ENCODE peak calls at places on chromosomes 1 and 21, in seven cellular contexts. A, H, R, E, U, V and Y are unnamed samples.

GRCh38 chr1:232110281-232111090 is 483.9 kb downstream of the DISC1 start:
- DNase-seq in A (no peak), R (peak), E (no peak), H (no peak), U (no peak), V (peak), Y (no peak)

GRCh38 chr1:15122331-15122730 is 31.2 kb upstream of the TMEM51 start:
- DNase-seq in E (no peak), U (no peak), R (peak), H (no peak), A (no peak), V (no peak), Y (no peak)

GRCh38 chr1:153768316-153769126 is 6.7 kb upstream of the SLC27A3 start:
- DNase-seq in A (no peak), V (no peak), R (no peak), E (no peak), U (no peak), H (no peak), Y (no peak)

GRCh38 chr1:184315254-184315653 is 71.6 kb upstream of the C1orf21 start:
- DNase-seq in H (no peak), R (no peak), A (no peak), E (no peak), V (peak), U (no peak), Y (no peak)

GRCh38 chr1:231419738-231420298 is 2.3 kb downstream of the EGLN1 start:
- DNase-seq in V (no peak), H (no peak), A (no peak), U (no peak), E (no peak), R (no peak), Y (no peak)

GRCh38 chr1:21913258-21913657 is 23.9 kb downstream of the HSPG2 start:
- DNase-seq in H (no peak), A (no peak), V (no peak), U (no peak), E (no peak), R (peak), Y (no peak)

GRCh38 chr1:98940069-98940468 is 64.6 kb downstream of the PLPPR5 start:
- DNase-seq in R (no peak), A (no peak), V (no peak), U (no peak), E (no peak), H (no peak), Y (no peak)

GRCh38 chr21:34336756-34337391 is 26.9 kb upstream of the KCNE2 start:
- DNase-seq in R (no peak), U (no peak), H (no peak), E (no peak), V (peak), A (no peak), Y (peak)

GRCh38 chr21:32096411-32096810 is 182.4 kb downstream of the MIS18A start:
- DNase-seq in V (peak), H (no peak), R (peak), U (peak), E (no peak), A (no peak), Y (no peak)

GRCh38 chr1:171142081-171142450 is 43.0 kb upstream of the FMO2 start:
- DNase-seq in R (no peak), E (no peak), A (no peak), V (peak), U (no peak), H (no peak), Y (no peak)

GRCh38 chr1:41733021-41733420 is 185.7 kb downstream of the HIVEP3 start:
- DNase-seq in V (no peak), U (no peak), A (no peak), E (no peak), H (no peak), R (no peak), Y (no peak)

GRCh38 chr1:99728494-99729235 is 37.8 kb downstream of the FRRS1 start:
- DNase-seq in U (peak), A (no peak), V (peak), R (peak), E (no peak), H (no peak), Y (peak)

GRCh38 chr1:25257176-25257575 is 9.9 kb upstream of the RSRP1 start:
- DNase-seq in V (peak), A (no peak), U (no peak), H (no peak), R (no peak), E (no peak), Y (no peak)